ENCODE peak calls at places on chromosome 21, in four cellular contexts. M is nephron progenitor cell; Y is effector CD4-positive, alpha-beta T cell; K is breast epithelium. R is an unnamed sample.
A peak's percentile ranks its signal among the peaks of the same experiment; 100 is the strongest.

GRCh38 chr21:45607021-45607921 is 36.3 kb upstream of the PCBP3 start:
- DNase-seq in K (no peak), Y (peak; percentile 47), M (no peak), R (no peak)

GRCh38 chr21:42843021-42843420 is 36.3 kb downstream of the WDR4 start:
- DNase-seq in Y (no peak), M (no peak), K (no peak), R (no peak)

GRCh38 chr21:33041981-33042380 is 16.2 kb downstream of the OLIG2 start:
- DNase-seq in Y (no peak), M (no peak), K (no peak), R (no peak)

GRCh38 chr21:25396135-25396711 is 211.1 kb downstream of the MRPL39 start:
- DNase-seq in Y (no peak), K (no peak), M (no peak), R (no peak)

GRCh38 chr21:44919111-44919912 is 1.4 kb downstream of the ITGB2 start:
- DNase-seq in Y (no peak), M (no peak), K (no peak), R (no peak)

GRCh38 chr21:38668501-38668900 is 137.2 kb upstream of the ETS2 start:
- DNase-seq in K (no peak), M (no peak), Y (no peak), R (no peak)

GRCh38 chr21:26506951-26507350 is 66.1 kb downstream of the CYYR1 start:
- DNase-seq in Y (no peak), K (no peak), M (no peak), R (no peak)

GRCh38 chr21:14734191-14734590 is 188.1 kb upstream of the SAMSN1 start:
- DNase-seq in Y (no peak), M (no peak), K (no peak), R (no peak)

GRCh38 chr21:33543505-33544129 is 779 bp downstream of the SON start:
- DNase-seq in Y (no peak), K (peak; percentile 67), M (peak; percentile 85), R (no peak)

GRCh38 chr21:45434645-45435217 is 29.8 kb downstream of the COL18A1 start:
- DNase-seq in M (no peak), Y (no peak), K (no peak), R (no peak)

GRCh38 chr21:17406202-17406601 is 106.6 kb upstream of the CXADR start:
- DNase-seq in K (no peak), M (no peak), Y (no peak), R (no peak)

GRCh38 chr21:31728952-31729351 is 3.0 kb downstream of the SCAF4 start:
- DNase-seq in K (no peak), Y (no peak), M (no peak), R (no peak)

GRCh38 chr21:19713324-19713723 is 1284.9 kb upstream of the NCAM2 start:
- DNase-seq in M (no peak), Y (no peak), K (no peak), R (no peak)

GRCh38 chr21:38293765-38294164 is 37.0 kb downstream of the KCNJ15 start:
- DNase-seq in K (no peak), M (no peak), Y (no peak), R (no peak)

GRCh38 chr21:23951251-23951650 is 1656.0 kb downstream of the MRPL39 start:
- DNase-seq in Y (no peak), K (no peak), M (no peak), R (no peak)

GRCh38 chr21:29360799-29361765 is 62.4 kb downstream of the BACH1 start:
- DNase-seq in M (no peak), Y (no peak), K (no peak), R (no peak)

GRCh38 chr21:41926068-41926806 is 27.6 kb downstream of the C2CD2 start:
- DNase-seq in K (no peak), M (no peak), Y (no peak), R (no peak)

GRCh38 chr21:34980423-34981115 is 68.5 kb downstream of the RUNX1 start:
- DNase-seq in M (no peak), Y (no peak), K (no peak), R (no peak)

GRCh38 chr21:18155508-18156193 is 89.0 kb upstream of the CHODL start:
- DNase-seq in K (no peak), M (no peak), Y (no peak), R (no peak)

GRCh38 chr21:45513741-45514310 is 28.4 kb downstream of the SLC19A1 start:
- DNase-seq in K (no peak), Y (no peak), M (no peak), R (no peak)